ENCODE peak calls at places on chromosome 5, in five cellular contexts. J is heart left ventricle, Q is HepG2, K is body of pancreas, Z is sigmoid colon. P is an unnamed sample.

GRCh38 chr5:431001-431710 is 11.8 kb upstream of the EXOC3 start:
- DNase-seq in J (peak), Q (peak), K (no peak), Z (peak), P (peak)

GRCh38 chr5:73943375-73943774 is 317.4 kb downstream of the ARHGEF28 start:
- DNase-seq in J (no peak), Q (no peak), K (no peak), Z (no peak), P (no peak)

GRCh38 chr5:145157841-145158240 is 677.3 kb downstream of the PRELID2 start:
- DNase-seq in J (no peak), Q (no peak), K (no peak), Z (no peak), P (no peak)

GRCh38 chr5:124697912-124698690 is 48.3 kb downstream of the ZNF608 start:
- DNase-seq in J (no peak), Q (no peak), K (no peak), Z (no peak), P (no peak)

GRCh38 chr5:125176005-125176390 is 429.6 kb upstream of the ZNF608 start:
- DNase-seq in J (no peak), Q (no peak), K (no peak), Z (no peak), P (no peak)

GRCh38 chr5:141040093-141040762 is 10.9 kb upstream of the PCDHB1 start:
- DNase-seq in J (peak), Q (no peak), K (peak), Z (no peak), P (peak)

GRCh38 chr5:136613243-136613642 is 247.9 kb upstream of the TRPC7 start:
- DNase-seq in J (no peak), Q (no peak), K (no peak), Z (no peak), P (no peak)

GRCh38 chr5:131581710-131582109 is 53.3 kb downstream of the RAPGEF6 start:
- DNase-seq in J (no peak), Q (peak), K (no peak), Z (no peak), P (no peak)

GRCh38 chr5:124263680-124264491 is 482.6 kb downstream of the ZNF608 start:
- DNase-seq in J (no peak), Q (no peak), K (no peak), Z (no peak), P (no peak)

GRCh38 chr5:150801117-150801927 is 22.8 kb downstream of the SMIM3 start:
- DNase-seq in J (no peak), Q (peak), K (no peak), Z (no peak), P (no peak)

GRCh38 chr5:32531885-32532520 is 53.4 kb upstream of the SUB1 start:
- DNase-seq in J (no peak), Q (peak), K (no peak), Z (no peak), P (peak)

GRCh38 chr5:22560115-22560514 is 293.0 kb downstream of the CDH12 start:
- DNase-seq in J (no peak), Q (no peak), K (no peak), Z (no peak), P (peak)

GRCh38 chr5:179300834-179301233 is 44.4 kb downstream of the ADAMTS2 start:
- DNase-seq in J (peak), Q (no peak), K (no peak), Z (peak), P (no peak)

GRCh38 chr5:39399135-39400036 is 25.4 kb downstream of the DAB2 start:
- DNase-seq in J (no peak), Q (peak), K (no peak), Z (peak), P (peak)

GRCh38 chr5:107487056-107487461 is 183.7 kb downstream of the EFNA5 start:
- DNase-seq in J (no peak), Q (no peak), K (no peak), Z (no peak), P (no peak)

GRCh38 chr5:72510610-72511121 is 3.5 kb upstream of the ZNF366 start:
- DNase-seq in J (no peak), Q (no peak), K (no peak), Z (peak), P (peak)

GRCh38 chr5:7671420-7671819 is 179.5 kb downstream of the CFAP90 start:
- DNase-seq in J (no peak), Q (no peak), K (no peak), Z (no peak), P (no peak)

GRCh38 chr5:105145152-105145551 is 1582.6 kb upstream of the NUDT12 start:
- DNase-seq in J (no peak), Q (no peak), K (no peak), Z (no peak), P (no peak)

GRCh38 chr5:135317286-135317685 is 81.7 kb downstream of the MACROH2A1 start:
- DNase-seq in J (no peak), Q (no peak), K (peak), Z (no peak), P (no peak)

GRCh38 chr5:147519380-147519779 is 9.5 kb upstream of the DPYSL3 start:
- DNase-seq in J (no peak), Q (no peak), K (no peak), Z (no peak), P (no peak)

GRCh38 chr5:167207081-167207480 is 1084.4 kb upstream of the WWC1 start:
- DNase-seq in J (no peak), Q (no peak), K (no peak), Z (peak), P (no peak)

GRCh38 chr5:68762201-68762600 is 331.6 kb upstream of the SLC30A5 start:
- DNase-seq in J (no peak), Q (no peak), K (no peak), Z (no peak), P (no peak)

GRCh38 chr5:64869419-64869818 is 100.7 kb downstream of the CWC27 start:
- DNase-seq in J (no peak), Q (no peak), K (no peak), Z (no peak), P (peak)

GRCh38 chr5:14450055-14450524 is 131.5 kb upstream of the OTULINL start:
- DNase-seq in J (no peak), Q (no peak), K (no peak), Z (peak), P (no peak)

GRCh38 chr5:94908889-94909480 is 290.5 kb downstream of the SLF1 start:
- DNase-seq in J (no peak), Q (peak), K (no peak), Z (no peak), P (peak)

GRCh38 chr5:154757647-154758406 is 2.6 kb downstream of the LARP1 start:
- DNase-seq in J (no peak), Q (no peak), K (peak), Z (no peak), P (no peak)

DNA sequence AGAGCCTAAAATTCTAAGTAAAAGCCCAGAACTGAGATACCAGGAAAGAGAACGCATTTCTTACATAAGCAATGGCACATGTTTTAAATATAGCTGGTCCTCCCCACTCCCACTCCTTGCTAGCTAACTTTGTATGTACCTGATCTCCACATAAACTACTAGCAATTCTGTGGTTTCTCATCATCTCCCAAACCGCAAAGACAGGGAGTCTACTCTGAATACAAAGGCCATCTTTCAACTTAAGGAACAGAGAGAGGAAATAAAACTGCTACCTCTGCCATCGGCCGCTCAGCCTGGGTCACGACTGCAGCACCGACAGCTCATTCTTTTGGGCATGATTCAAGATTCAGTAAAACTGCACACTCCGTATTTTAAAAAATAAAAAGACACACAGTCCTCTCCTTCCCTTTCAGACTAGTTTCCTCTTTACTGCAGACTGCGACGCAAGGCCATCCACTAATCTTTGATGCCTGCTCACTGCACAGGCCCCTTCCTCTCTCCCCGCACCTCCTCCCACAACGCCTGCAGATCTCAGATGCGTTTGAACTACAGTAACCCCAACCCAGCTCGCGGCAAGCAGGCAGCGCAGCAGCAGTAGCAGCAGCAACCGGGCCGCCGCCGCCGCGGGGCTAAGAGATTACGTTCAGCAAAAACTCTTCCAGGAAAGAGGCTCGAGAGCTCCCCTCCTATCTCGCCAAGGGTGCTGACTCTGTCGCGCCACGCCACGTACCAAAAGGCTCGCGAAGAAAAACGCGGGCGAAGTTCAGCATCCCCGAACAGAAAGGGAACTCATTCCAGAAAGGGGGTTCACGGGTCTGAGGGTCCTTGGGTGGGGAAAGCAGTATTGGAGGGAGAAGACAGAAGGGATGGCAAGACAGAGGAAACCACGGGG is 1.5 kb downstream of the RNF145 start:
- DNase-seq in J (peak), Q (peak), K (peak), Z (peak), P (peak)
- TF ChIP-seq POLR2A in J (no peak), Q (peak), K (peak), Z (peak), P (peak)

GRCh38 chr5:88486466-88486865 is 217.8 kb upstream of the TMEM161B start:
- DNase-seq in J (no peak), Q (no peak), K (no peak), Z (no peak), P (no peak)
- TF ChIP-seq POLR2A in J (no peak), Q (no peak), K (no peak), Z (no peak), P (no peak)

DNA sequence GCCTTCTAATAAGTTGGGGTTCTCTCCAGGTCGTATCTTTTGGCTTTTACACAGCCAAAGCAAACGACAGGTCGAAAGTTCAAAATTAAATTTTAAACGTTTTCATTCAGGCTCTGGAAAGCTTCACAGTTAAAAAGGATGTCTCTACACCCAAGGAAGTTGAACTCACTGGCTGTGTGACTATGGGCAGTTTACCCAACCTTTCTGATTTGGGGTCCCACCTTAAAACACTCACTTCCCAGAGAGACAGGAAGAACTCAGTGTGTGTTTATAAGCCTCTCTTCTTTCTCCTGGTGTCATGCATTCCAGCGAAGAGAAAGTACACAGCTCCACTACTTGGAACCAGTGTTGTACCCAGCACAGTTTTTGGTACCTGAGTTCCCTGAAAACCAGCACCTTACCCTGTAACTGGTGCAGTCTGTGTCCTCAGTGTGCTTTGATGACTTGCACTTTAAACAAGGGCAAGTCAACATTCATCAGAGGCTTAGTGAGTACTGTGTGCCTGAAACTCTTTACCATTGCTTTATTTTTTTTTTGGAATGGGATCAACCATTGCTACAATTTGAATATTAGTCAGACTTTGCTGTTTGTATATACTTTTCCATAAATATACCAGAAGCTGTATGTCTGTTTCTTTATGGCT is 1.7 kb downstream of the SRD5A1 start:
- DNase-seq in J (no peak), Q (peak), K (no peak), Z (no peak), P (no peak)
- TF ChIP-seq POLR2A in J (no peak), Q (no peak), K (no peak), Z (no peak), P (no peak)

GRCh38 chr5:57839447-57839846 is 356.8 kb upstream of the ACTBL2 start:
- DNase-seq in J (no peak), Q (no peak), K (no peak), Z (no peak), P (no peak)

GRCh38 chr5:57841671-57842375 is 359.2 kb upstream of the ACTBL2 start:
- DNase-seq in J (no peak), Q (no peak), K (no peak), Z (no peak), P (no peak)

GRCh38 chr5:57836921-57837320 is 354.3 kb upstream of the ACTBL2 start:
- DNase-seq in J (no peak), Q (no peak), K (no peak), Z (no peak), P (no peak)

GRCh38 chr5:57836331-57836730 is 353.7 kb upstream of the ACTBL2 start:
- DNase-seq in J (no peak), Q (no peak), K (no peak), Z (no peak), P (no peak)

GRCh38 chr5:57839025-57839424 is 356.4 kb upstream of the ACTBL2 start:
- DNase-seq in J (no peak), Q (no peak), K (no peak), Z (no peak), P (no peak)
- TF ChIP-seq POLR2A in J (no peak), Q (no peak), K (no peak), Z (no peak), P (no peak)